ENCODE peak calls at places on chromosomes 11 and 22, in eight cellular contexts. One of them, this sample, is unnamed.

GRCh38 chr11:114059984-114060401 is 482 bp downstream of the ZBTB16 start:
- DNase-seq in HCT116: no peak
- DNase-seq in stomach: peak
- DNase-seq in amniotic stem cell: no peak
- DNase-seq in iris pigment epithelial cell: peak
- DNase-seq in AG08395: no peak
- DNase-seq in effector CD4-positive, alpha-beta T cell: no peak
- DNase-seq in brain pericyte: no peak
- DNase-seq in this sample: peak

GRCh38 chr11:116509566-116509965 is 263.2 kb downstream of the BUD13 start:
- DNase-seq in HCT116: no peak
- DNase-seq in stomach: no peak
- DNase-seq in amniotic stem cell: no peak
- DNase-seq in iris pigment epithelial cell: no peak
- DNase-seq in AG08395: no peak
- DNase-seq in effector CD4-positive, alpha-beta T cell: no peak
- DNase-seq in brain pericyte: no peak
- DNase-seq in this sample: no peak

GRCh38 chr22:46070215-46070721 is 80.1 kb upstream of the PPARA start:
- DNase-seq in HCT116: no peak
- DNase-seq in stomach: peak
- DNase-seq in amniotic stem cell: no peak
- DNase-seq in iris pigment epithelial cell: peak
- DNase-seq in AG08395: no peak
- DNase-seq in effector CD4-positive, alpha-beta T cell: no peak
- DNase-seq in brain pericyte: no peak
- DNase-seq in this sample: peak

GRCh38 chr11:31816467-31817053 is 5.4 kb upstream of the PAX6 start:
- DNase-seq in HCT116: no peak
- DNase-seq in stomach: no peak
- DNase-seq in amniotic stem cell: no peak
- DNase-seq in iris pigment epithelial cell: no peak
- DNase-seq in AG08395: no peak
- DNase-seq in effector CD4-positive, alpha-beta T cell: no peak
- DNase-seq in brain pericyte: no peak
- DNase-seq in this sample: no peak

GRCh38 chr11:10374386-10374785 is 69.5 kb downstream of the ADM start:
- DNase-seq in HCT116: no peak
- DNase-seq in stomach: no peak
- DNase-seq in amniotic stem cell: no peak
- DNase-seq in iris pigment epithelial cell: no peak
- DNase-seq in AG08395: no peak
- DNase-seq in effector CD4-positive, alpha-beta T cell: no peak
- DNase-seq in brain pericyte: no peak
- DNase-seq in this sample: peak

GRCh38 chr22:23898006-23898974 is 4.1 kb downstream of the MIF start:
- DNase-seq in HCT116: no peak
- DNase-seq in stomach: no peak
- DNase-seq in amniotic stem cell: no peak
- DNase-seq in iris pigment epithelial cell: no peak
- DNase-seq in AG08395: no peak
- DNase-seq in effector CD4-positive, alpha-beta T cell: no peak
- DNase-seq in brain pericyte: no peak
- DNase-seq in this sample: no peak

GRCh38 chr11:67032830-67033555 is 10.1 kb downstream of the SYT12 start:
- DNase-seq in HCT116: no peak
- DNase-seq in stomach: no peak
- DNase-seq in amniotic stem cell: peak
- DNase-seq in iris pigment epithelial cell: peak
- DNase-seq in AG08395: peak
- DNase-seq in effector CD4-positive, alpha-beta T cell: no peak
- DNase-seq in brain pericyte: peak
- DNase-seq in this sample: peak

GRCh38 chr22:30309981-30310672 is 16.6 kb downstream of the TBC1D10A start:
- DNase-seq in HCT116: no peak
- DNase-seq in stomach: peak
- DNase-seq in amniotic stem cell: no peak
- DNase-seq in iris pigment epithelial cell: peak
- DNase-seq in AG08395: peak
- DNase-seq in effector CD4-positive, alpha-beta T cell: no peak
- DNase-seq in brain pericyte: no peak
- DNase-seq in this sample: peak

GRCh38 chr11:130150790-130151189 is 8.8 kb upstream of the ST14 start:
- DNase-seq in HCT116: no peak
- DNase-seq in stomach: no peak
- DNase-seq in amniotic stem cell: no peak
- DNase-seq in iris pigment epithelial cell: no peak
- DNase-seq in AG08395: no peak
- DNase-seq in effector CD4-positive, alpha-beta T cell: no peak
- DNase-seq in brain pericyte: no peak
- DNase-seq in this sample: no peak

GRCh38 chr11:2375964-2376551 is 1.1 kb upstream of the CD81 start:
- DNase-seq in HCT116: no peak
- DNase-seq in stomach: no peak
- DNase-seq in amniotic stem cell: no peak
- DNase-seq in iris pigment epithelial cell: no peak
- DNase-seq in AG08395: no peak
- DNase-seq in effector CD4-positive, alpha-beta T cell: no peak
- DNase-seq in brain pericyte: no peak
- DNase-seq in this sample: no peak

GRCh38 chr11:42048141-42048540 is 588.7 kb upstream of the LRRC4C start:
- DNase-seq in HCT116: no peak
- DNase-seq in stomach: no peak
- DNase-seq in amniotic stem cell: no peak
- DNase-seq in iris pigment epithelial cell: no peak
- DNase-seq in AG08395: no peak
- DNase-seq in effector CD4-positive, alpha-beta T cell: no peak
- DNase-seq in brain pericyte: no peak
- DNase-seq in this sample: no peak

GRCh38 chr11:123235117-123235686 is 40.2 kb upstream of the CLMP start:
- DNase-seq in HCT116: peak
- DNase-seq in stomach: peak
- DNase-seq in amniotic stem cell: no peak
- DNase-seq in iris pigment epithelial cell: no peak
- DNase-seq in AG08395: no peak
- DNase-seq in effector CD4-positive, alpha-beta T cell: peak
- DNase-seq in brain pericyte: no peak
- DNase-seq in this sample: peak

GRCh38 chr11:66061268-66061667 is 8.8 kb upstream of the PACS1 start:
- DNase-seq in HCT116: no peak
- DNase-seq in stomach: no peak
- DNase-seq in amniotic stem cell: no peak
- DNase-seq in iris pigment epithelial cell: no peak
- DNase-seq in AG08395: no peak
- DNase-seq in effector CD4-positive, alpha-beta T cell: no peak
- DNase-seq in brain pericyte: no peak
- DNase-seq in this sample: no peak